ENCODE peak calls at places on chromosomes 16 and 17, in eight cellular contexts. J, B, A, U, T, S, P and Y are unnamed samples.
A peak's percentile ranks its signal among the peaks of the same experiment; 100 is the strongest.

GRCh38 chr16:30096862-30097563 is 1.0 kb upstream of the YPEL3 start:
- DNase-seq in J (no peak), B (no peak), A (peak; percentile 91), U (no peak), T (no peak), S (no peak), P (no peak), Y (no peak)

GRCh38 chr17:66275651-66276050 is 26.8 kb upstream of the PRKCA start:
- DNase-seq in J (no peak), B (no peak), A (no peak), U (peak; percentile 81), T (peak; percentile 93), S (peak; percentile 99), P (peak; percentile 98), Y (peak; percentile 95)

GRCh38 chr17:43010667-43011308 is 4.2 kb downstream of the IFI35 start:
- DNase-seq in J (no peak), B (no peak), A (no peak), U (no peak), T (no peak), S (no peak), P (no peak), Y (no peak)

GRCh38 chr16:60755907-60756306 is 1280.3 kb downstream of the CDH8 start:
- DNase-seq in J (no peak), B (no peak), A (no peak), U (no peak), T (no peak), S (no peak), P (no peak), Y (peak; percentile 12)

GRCh38 chr17:16478693-16479092 is 13.3 kb downstream of the LRRC75A start:
- DNase-seq in J (no peak), B (no peak), A (no peak), U (peak; percentile 47), T (no peak), S (no peak), P (peak; percentile 46), Y (no peak)

GRCh38 chr17:73338050-73338491 is 26.3 kb upstream of the CDC42EP4 start:
- DNase-seq in J (no peak), B (no peak), A (no peak), U (peak; percentile 71), T (no peak), S (no peak), P (peak; percentile 48), Y (peak; percentile 65)

GRCh38 chr16:85444879-85445778 is 168.0 kb upstream of the GSE1 start:
- DNase-seq in J (no peak), B (no peak), A (peak; percentile 42), U (no peak), T (no peak), S (no peak), P (no peak), Y (no peak)

GRCh38 chr16:19223235-19223847 is 55.3 kb downstream of the SYT17 start:
- DNase-seq in J (peak; percentile 19), B (no peak), A (peak; percentile 65), U (peak; percentile 8), T (peak; percentile 4), S (peak; percentile 16), P (no peak), Y (no peak)

GRCh38 chr17:79650861-79651260 is 40.0 kb upstream of the RBFOX3 start:
- DNase-seq in J (no peak), B (peak; percentile 20), A (no peak), U (no peak), T (no peak), S (no peak), P (no peak), Y (no peak)

GRCh38 chr16:90081606-90081970 is 4.5 kb upstream of the PRDM7 start:
- DNase-seq in J (no peak), B (no peak), A (peak; percentile 20), U (no peak), T (no peak), S (no peak), P (no peak), Y (no peak)

GRCh38 chr16:74766729-74767128 is 7.9 kb downstream of the FA2H start:
- DNase-seq in J (no peak), B (no peak), A (no peak), U (no peak), T (no peak), S (no peak), P (no peak), Y (no peak)

GRCh38 chr17:18040287-18040858 is 1.2 kb downstream of the GID4 start:
- DNase-seq in J (no peak), B (no peak), A (peak; percentile 43), U (no peak), T (no peak), S (no peak), P (no peak), Y (no peak)

GRCh38 chr17:78759203-78759968 is 22.7 kb downstream of the CYTH1 start:
- DNase-seq in J (no peak), B (peak; percentile 80), A (no peak), U (peak; percentile 72), T (peak; percentile 36), S (no peak), P (peak; percentile 46), Y (peak; percentile 82)

GRCh38 chr17:63819585-63820537 is 7.4 kb upstream of the PSMC5 start:
- DNase-seq in J (no peak), B (no peak), A (no peak), U (no peak), T (no peak), S (no peak), P (no peak), Y (no peak)

GRCh38 chr16:85638695-85639409 is 25.7 kb downstream of the GSE1 start:
- DNase-seq in J (no peak), B (no peak), A (no peak), U (no peak), T (no peak), S (no peak), P (no peak), Y (no peak)

GRCh38 chr17:39999067-39999466 is 16.2 kb upstream of the CSF3 start:
- DNase-seq in J (no peak), B (no peak), A (no peak), U (no peak), T (no peak), S (no peak), P (no peak), Y (no peak)

GRCh38 chr16:67101301-67101675 is 8.5 kb upstream of the PHAF1 start:
- DNase-seq in J (no peak), B (no peak), A (no peak), U (peak; percentile 25), T (no peak), S (no peak), P (no peak), Y (peak; percentile 10)

GRCh38 chr16:67093098-67093732 is 16.5 kb upstream of the PHAF1 start:
- DNase-seq in J (no peak), B (no peak), A (no peak), U (no peak), T (no peak), S (no peak), P (no peak), Y (no peak)

GRCh38 chr16:67100569-67101300 is 9.0 kb upstream of the PHAF1 start:
- DNase-seq in J (no peak), B (no peak), A (no peak), U (peak; percentile 63), T (no peak), S (no peak), P (peak; percentile 63), Y (peak; percentile 65)

GRCh38 chr16:67101683-67102082 is 8.1 kb upstream of the PHAF1 start:
- DNase-seq in J (no peak), B (no peak), A (no peak), U (no peak), T (no peak), S (no peak), P (no peak), Y (peak; percentile 22)

GRCh38 chr16:67098599-67098998 is 11.1 kb upstream of the PHAF1 start:
- DNase-seq in J (no peak), B (no peak), A (no peak), U (no peak), T (no peak), S (no peak), P (no peak), Y (no peak)
- H3K4me3 ChIP-seq in J (no peak overlapping the region), B (no peak overlapping the region), A (no peak overlapping the region), U (no peak overlapping the region), T (no peak overlapping the region), S (no peak overlapping the region), P (no peak overlapping the region), Y (no peak overlapping the region)

GRCh38 chr17:82014432-82014831 is 8.2 kb downstream of the CENPX start:
- DNase-seq in J (no peak), B (no peak), A (no peak), U (no peak), T (no peak), S (no peak), P (no peak), Y (no peak)
- TF ChIP-seq CTCF in J (peak; percentile 6), B (no peak), A (no peak), U (no peak), T (no peak), S (no peak), P (no peak), Y (no peak)

DNA sequence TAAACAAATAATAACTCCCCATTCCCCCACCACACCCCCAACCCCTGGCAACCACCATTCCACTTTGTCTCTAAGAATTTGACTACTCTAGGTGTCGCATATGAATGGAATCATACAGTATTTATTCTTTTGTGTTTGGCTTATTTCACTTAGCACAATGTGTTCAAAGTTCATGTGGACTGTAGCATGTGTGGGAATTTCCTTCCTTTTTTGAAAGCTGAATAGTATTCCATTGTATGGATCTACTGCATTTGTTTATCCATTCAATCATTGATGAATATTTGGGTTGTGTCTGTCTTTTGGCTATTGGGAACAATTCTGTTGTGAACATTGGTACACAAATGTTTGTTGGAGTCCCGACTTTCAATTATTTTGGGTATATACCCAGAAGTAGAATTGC is 3.3 kb upstream of the ACSF2 start:
- DNase-seq in J (no peak), B (no peak), A (no peak), U (no peak), T (no peak), S (no peak), P (no peak), Y (no peak)
- H3K4me3 ChIP-seq in J (no peak overlapping the region), B (no peak overlapping the region), A (no peak overlapping the region), U (no peak overlapping the region), T (no peak overlapping the region), S (no peak overlapping the region), P (no peak overlapping the region), Y (no peak overlapping the region)

DNA sequence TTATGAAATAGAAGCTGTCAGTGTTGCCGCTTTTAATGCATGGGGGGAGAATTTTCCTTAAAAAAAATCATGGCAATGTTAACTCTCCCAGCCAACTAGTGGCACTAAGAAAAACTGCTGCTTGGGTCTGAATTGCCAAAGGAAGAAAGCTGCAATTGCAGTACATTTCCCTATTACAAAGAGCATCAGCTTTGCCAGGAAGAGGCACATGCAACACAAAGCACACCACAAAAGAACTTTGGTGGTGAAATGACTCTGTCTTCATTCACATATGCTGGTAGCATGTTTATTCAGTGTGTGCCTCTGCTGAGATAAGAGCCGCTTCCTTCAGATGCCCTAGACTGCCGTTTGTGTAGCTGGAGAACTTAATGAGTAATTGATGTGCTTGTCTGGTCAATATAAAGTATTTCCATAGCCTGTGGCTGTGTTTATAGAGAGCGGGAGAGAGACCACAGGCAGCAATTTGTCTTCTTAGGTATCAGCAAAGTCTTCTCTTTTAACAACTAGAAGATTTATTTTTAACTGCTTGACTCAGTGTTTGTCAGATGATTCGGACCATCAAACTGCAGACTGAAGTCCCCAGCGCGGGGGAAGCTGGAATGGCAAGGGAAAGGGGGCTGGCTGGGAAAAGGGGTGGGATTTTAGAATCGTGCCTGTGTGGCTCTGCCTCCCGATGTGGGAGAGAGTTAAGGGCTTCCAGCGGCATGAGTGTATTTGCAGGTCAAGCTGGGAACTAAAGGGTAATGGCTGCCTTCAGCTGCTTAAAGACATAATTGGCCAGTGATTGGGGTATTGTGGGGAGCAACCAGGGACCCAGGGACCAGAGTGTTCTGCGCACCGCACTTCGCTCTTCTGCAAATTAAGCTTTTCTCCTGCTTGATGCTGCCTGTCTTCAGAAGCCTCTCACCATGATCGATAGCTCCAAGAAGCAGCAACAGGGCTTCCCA is 115.2 kb downstream of the MRTFB start:
- DNase-seq in J (no peak), B (peak; percentile 38), A (peak; percentile 74), U (peak; percentile 79), T (peak; percentile 44), S (peak; percentile 26), P (peak; percentile 80), Y (peak; percentile 76)
- TF ChIP-seq CTCF in J (peak; percentile 25), B (peak; percentile 38), A (peak; percentile 57), U (peak; percentile 58), T (peak; percentile 48), S (peak; percentile 33), P (peak; percentile 75), Y (peak; percentile 63)